ENCODE peak calls at places on chromosomes 5 and 9, in eight cellular contexts. N is heart left ventricle, M is sigmoid colon, R is H1, S is HepG2, V is tibial nerve, Z is spleen, Y is A549. C is an unnamed sample.

GRCh38 chr5:56299212-56299611 is 66.1 kb upstream of the ANKRD55 start:
- DNase-seq in N (peak; percentile 66), M (no peak), R (no peak), S (no peak), V (no peak), Z (no peak), Y (no peak), C (no peak)

GRCh38 chr5:157574456-157575095 is 999 bp downstream of the ADAM19 start:
- DNase-seq in N (peak; percentile 68), M (peak; percentile 76), R (no peak), S (no peak), V (no peak), Z (peak; percentile 85), Y (no peak), C (peak; percentile 38)

GRCh38 chr9:22107202-22107601 is 98.1 kb upstream of the CDKN2B start:
- DNase-seq in N (no peak), M (no peak), R (no peak), S (no peak), V (no peak), Z (no peak), Y (no peak), C (no peak)

GRCh38 chr9:36189978-36190377 is 743 bp upstream of the CLTA start:
- DNase-seq in N (no peak), M (peak; percentile 53), R (no peak), S (no peak), V (no peak), Z (no peak), Y (peak; percentile 56), C (no peak)

GRCh38 chr5:13664377-13664776 is 280.1 kb downstream of the DNAH5 start:
- DNase-seq in N (no peak), M (no peak), R (no peak), S (no peak), V (no peak), Z (no peak), Y (peak; percentile 21), C (no peak)

GRCh38 chr5:127442085-127442484 is 75.4 kb upstream of the PRRC1 start:
- DNase-seq in N (no peak), M (no peak), R (no peak), S (no peak), V (no peak), Z (no peak), Y (peak; percentile 13), C (no peak)

GRCh38 chr9:99239341-99240055 is 17.4 kb downstream of the SEC61B start:
- DNase-seq in N (no peak), M (no peak), R (no peak), S (no peak), V (no peak), Z (no peak), Y (no peak), C (no peak)

GRCh38 chr5:68458416-68458815 is 242.9 kb downstream of the PIK3R1 start:
- DNase-seq in N (no peak), M (no peak), R (no peak), S (no peak), V (no peak), Z (no peak), Y (no peak), C (no peak)

GRCh38 chr9:1273859-1274258 is 223.7 kb downstream of the DMRT2 start:
- DNase-seq in N (no peak), M (no peak), R (no peak), S (no peak), V (no peak), Z (no peak), Y (no peak), C (no peak)

GRCh38 chr5:55694152-55694830 is 17.8 kb downstream of the SLC38A9 start:
- DNase-seq in N (no peak), M (no peak), R (no peak), S (peak; percentile 34), V (no peak), Z (no peak), Y (peak; percentile 77), C (no peak)

GRCh38 chr5:20276061-20276958 is 288.3 kb upstream of the CDH18 start:
- DNase-seq in N (no peak), M (no peak), R (no peak), S (peak; percentile 1), V (no peak), Z (no peak), Y (peak; percentile 91), C (no peak)

GRCh38 chr5:14628346-14628745 is 36.2 kb upstream of the OTULIN start:
- DNase-seq in N (no peak), M (no peak), R (no peak), S (peak; percentile 50), V (no peak), Z (no peak), Y (peak; percentile 53), C (peak; percentile 40)

GRCh38 chr9:18666987-18667772 is 193.2 kb downstream of the ADAMTSL1 start:
- DNase-seq in N (no peak), M (no peak), R (no peak), S (no peak), V (no peak), Z (no peak), Y (no peak), C (no peak)

GRCh38 chr9:76901801-76902200 is 4.1 kb downstream of the PRUNE2 start:
- DNase-seq in N (no peak), M (peak; percentile 80), R (no peak), S (no peak), V (no peak), Z (no peak), Y (no peak), C (no peak)

GRCh38 chr9:112620998-112621694 is 96.8 kb downstream of the INIP start:
- DNase-seq in N (no peak), M (no peak), R (no peak), S (no peak), V (no peak), Z (no peak), Y (no peak), C (no peak)

GRCh38 chr5:181043285-181044092 is 3.4 kb downstream of the BTNL9 start:
- DNase-seq in N (no peak), M (no peak), R (no peak), S (no peak), V (no peak), Z (peak; percentile 69), Y (peak; percentile 44), C (no peak)

GRCh38 chr5:136679233-136679632 is 313.9 kb upstream of the TRPC7 start:
- DNase-seq in N (no peak), M (no peak), R (no peak), S (no peak), V (no peak), Z (no peak), Y (no peak), C (no peak)

GRCh38 chr5:54695198-54695966 is 177.8 kb downstream of the SNX18 start:
- DNase-seq in N (no peak), M (no peak), R (no peak), S (no peak), V (no peak), Z (no peak), Y (no peak), C (no peak)

GRCh38 chr5:126531543-126532120 is 63.4 kb downstream of the ALDH7A1 start:
- DNase-seq in N (no peak), M (no peak), R (no peak), S (peak; percentile 10), V (no peak), Z (no peak), Y (no peak), C (no peak)

DNA sequence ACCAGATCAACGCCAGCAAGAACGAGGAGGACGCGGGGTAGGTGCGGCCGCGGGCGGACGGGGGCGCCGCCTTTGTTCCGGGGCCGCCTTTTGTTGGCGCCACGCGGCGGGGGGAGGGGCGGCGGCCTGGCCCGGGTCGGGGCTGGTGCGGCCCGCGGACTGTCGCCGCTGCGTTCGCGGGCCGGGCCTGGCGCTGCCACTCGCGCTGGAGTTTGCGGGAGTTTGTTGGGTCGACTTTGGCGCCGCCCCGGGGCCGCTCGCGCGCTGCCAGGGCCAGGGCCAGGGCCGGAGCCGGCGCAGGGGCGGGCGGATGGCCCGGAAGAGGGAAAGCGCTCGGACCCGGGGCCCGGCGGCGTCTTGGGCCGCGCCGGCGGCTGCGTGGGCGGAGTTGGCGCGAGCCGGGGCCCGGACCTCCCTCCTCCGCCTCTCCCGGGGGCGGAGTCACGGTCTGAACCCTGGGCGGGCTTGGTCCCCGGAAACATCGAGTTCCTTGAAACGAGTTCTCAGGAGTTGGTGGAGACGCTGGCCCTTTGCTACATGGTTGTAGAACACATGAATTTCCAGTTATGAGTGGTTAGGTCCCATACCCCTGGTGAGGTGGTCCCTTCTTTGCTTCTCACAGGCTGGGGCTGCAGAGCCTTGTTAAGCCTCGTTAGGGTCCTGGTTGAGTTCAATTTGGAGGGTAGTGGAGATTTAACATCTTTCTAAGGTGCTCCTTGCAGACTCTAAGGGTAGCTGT is 846 bp downstream of the HNRNPAB start:
- DNase-seq in N (peak; percentile 90), M (peak; percentile 90), R (no peak), S (peak; percentile 50), V (peak; percentile 44), Z (peak; percentile 95), Y (peak; percentile 66), C (peak; percentile 88)
- TF ChIP-seq POLR2A in N (no peak), M (peak; percentile 28), R (peak; percentile 36), S (no peak), V (peak; percentile 40), Z (no peak), Y (no peak), C (peak; percentile 60)

DNA sequence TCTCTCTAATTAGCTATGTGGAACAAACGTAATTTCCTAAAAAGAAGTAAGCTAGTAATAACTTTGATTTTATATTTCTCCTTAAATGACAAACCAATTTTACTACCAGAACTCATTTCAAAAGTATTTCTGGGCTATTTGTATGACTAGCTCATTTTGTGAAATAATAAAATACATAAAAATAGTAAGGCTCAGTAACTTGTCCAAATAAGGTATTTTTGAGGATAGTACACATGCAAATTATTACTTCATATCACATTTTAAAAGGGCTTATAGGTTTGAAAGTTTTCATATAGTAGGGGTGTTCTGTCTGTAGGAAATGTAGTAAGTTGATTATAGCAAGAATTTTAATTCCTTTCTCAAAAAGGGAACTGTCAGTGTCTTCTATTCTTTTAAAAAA is 26.5 kb downstream of the C9orf85 start:
- DNase-seq in N (no peak), M (no peak), R (no peak), S (no peak), V (no peak), Z (no peak), Y (no peak), C (no peak)
- H3K27ac ChIP-seq in N (no peak overlapping the region), M (no peak overlapping the region), R (no peak overlapping the region), S (no peak overlapping the region), V (no peak overlapping the region), Z (no peak overlapping the region), Y (no peak overlapping the region), C (no peak overlapping the region)

GRCh38 chr5:102958481-102959011 is 161.4 kb downstream of the GIN1 start:
- DNase-seq in N (no peak), M (no peak), R (no peak), S (no peak), V (no peak), Z (no peak), Y (peak; percentile 36), C (no peak)
- H3K4me3 ChIP-seq in N (no peak overlapping the region), M (no peak overlapping the region), R (no peak overlapping the region), S (no peak overlapping the region), V (no peak overlapping the region), Z (no peak overlapping the region), Y (no peak overlapping the region), C (no peak overlapping the region)

DNA sequence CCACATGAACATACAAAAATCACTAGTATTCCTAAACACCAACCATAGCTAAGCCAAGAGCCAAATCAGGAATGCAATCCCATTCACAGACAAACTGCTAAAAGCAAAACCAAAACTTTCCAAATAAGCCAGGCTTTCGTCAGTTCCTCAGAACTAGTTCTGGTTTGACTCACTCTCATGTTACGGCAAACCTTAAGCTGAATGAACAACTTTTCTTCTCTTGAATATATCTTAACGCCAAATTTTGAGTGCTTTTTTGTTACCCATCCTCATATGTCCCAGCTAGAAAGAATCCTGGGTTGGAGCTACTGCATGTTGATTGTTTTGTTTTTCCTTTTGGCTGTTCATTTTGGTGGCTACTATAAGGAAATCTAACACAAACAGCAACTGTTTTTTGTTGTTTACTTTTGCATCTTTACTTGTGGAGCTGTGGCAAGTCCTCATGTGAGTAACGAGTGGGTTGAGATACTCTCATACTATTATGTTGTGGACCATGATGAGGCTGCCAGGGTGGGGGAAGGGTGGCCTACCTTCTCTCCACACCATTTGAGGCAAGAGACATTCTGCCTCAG is at the start of gene PDCD1LG2:
- DNase-seq in N (no peak), M (no peak), R (no peak), S (no peak), V (no peak), Z (no peak), Y (no peak), C (no peak)
- TF ChIP-seq POLR2A in N (no peak), M (no peak), R (no peak), S (no peak), V (no peak), Z (no peak), Y (no peak), C (no peak)